ENCODE peak calls at places on chromosome 9, in seven cellular contexts. Q is upper lobe of left lung, K is HCT116, D is suprapubic skin, A is esophagus muscularis mucosa, W is HepG2, O is sigmoid colon. Z is an unnamed sample. For H3K27me3, the result is how much of the 10 kb centered on the place peaks cover.

GRCh38 chr9:36897476-36897875 is 136.6 kb downstream of the PAX5 start:
- DNase-seq in Q (no peak), K (no peak), D (peak), A (no peak), W (no peak), O (no peak), Z (no peak)

GRCh38 chr9:81964216-81965171 is 21.2 kb downstream of the SPATA31D3 start:
- DNase-seq in Q (no peak), K (no peak), D (no peak), A (no peak), W (no peak), O (no peak), Z (no peak)

GRCh38 chr9:99848447-99848846 is 26.8 kb downstream of the NR4A3 start:
- DNase-seq in Q (no peak), K (no peak), D (no peak), A (peak), W (no peak), O (no peak), Z (no peak)

GRCh38 chr9:107484117-107484723 is 5.3 kb downstream of the KLF4 start:
- DNase-seq in Q (no peak), K (peak), D (no peak), A (no peak), W (peak), O (no peak), Z (peak)

GRCh38 chr9:137716694-137717287 is 98.0 kb downstream of the EHMT1 start:
- DNase-seq in Q (no peak), K (no peak), D (no peak), A (no peak), W (no peak), O (no peak), Z (no peak)

GRCh38 chr9:127803507-127804352 is 1.0 kb downstream of the FPGS start:
- DNase-seq in Q (peak), K (no peak), D (no peak), A (no peak), W (no peak), O (peak), Z (no peak)

GRCh38 chr9:37329576-37329975 is 92.9 kb upstream of the GRHPR start:
- DNase-seq in Q (no peak), K (no peak), D (no peak), A (no peak), W (no peak), O (no peak), Z (no peak)

GRCh38 chr9:134155812-134156360 is 8.5 kb downstream of the RNU6ATAC start:
- DNase-seq in Q (no peak), K (no peak), D (no peak), A (no peak), W (no peak), O (no peak), Z (no peak)

GRCh38 chr9:93197670-93198069 is 13.7 kb downstream of the WNK2 start:
- DNase-seq in Q (no peak), K (no peak), D (no peak), A (no peak), W (no peak), O (no peak), Z (no peak)

GRCh38 chr9:77215874-77216273 is 38.5 kb downstream of the VPS13A start:
- DNase-seq in Q (no peak), K (no peak), D (no peak), A (no peak), W (peak), O (no peak), Z (no peak)

GRCh38 chr9:14731294-14731981 is 8.9 kb upstream of the CER1 start:
- DNase-seq in Q (no peak), K (no peak), D (no peak), A (no peak), W (no peak), O (no peak), Z (no peak)

GRCh38 chr9:110179734-110180133 is 28.2 kb downstream of the C9orf152 start:
- DNase-seq in Q (no peak), K (no peak), D (no peak), A (no peak), W (no peak), O (no peak), Z (no peak)

GRCh38 chr9:119689879-119690278 is 320.6 kb upstream of the BRINP1 start:
- DNase-seq in Q (no peak), K (no peak), D (no peak), A (no peak), W (no peak), O (no peak), Z (no peak)

GRCh38 chr9:104313396-104314110 is 190.5 kb upstream of the OR13F1 start:
- DNase-seq in Q (no peak), K (no peak), D (no peak), A (no peak), W (no peak), O (no peak), Z (no peak)

GRCh38 chr9:84857224-84857623 is 187.7 kb downstream of the NTRK2 start:
- DNase-seq in Q (no peak), K (no peak), D (no peak), A (no peak), W (no peak), O (no peak), Z (no peak)

GRCh38 chr9:79688363-79688762 is 116.6 kb downstream of the TLE4 start:
- DNase-seq in Q (no peak), K (no peak), D (no peak), A (no peak), W (no peak), O (no peak), Z (no peak)

GRCh38 chr9:89247431-89248370 is 63.3 kb upstream of the CKS2 start:
- DNase-seq in Q (no peak), K (no peak), D (no peak), A (peak), W (no peak), O (no peak), Z (no peak)

GRCh38 chr9:38091310-38092199 is 22.5 kb upstream of the SHB start:
- DNase-seq in Q (no peak), K (no peak), D (no peak), A (no peak), W (no peak), O (peak), Z (no peak)

GRCh38 chr9:109382182-109382581 is 61.3 kb upstream of the EPB41L4B start:
- DNase-seq in Q (no peak), K (no peak), D (no peak), A (no peak), W (no peak), O (no peak), Z (no peak)

GRCh38 chr9:121807918-121808278 is 156.5 kb downstream of the DAB2IP start:
- DNase-seq in Q (no peak), K (no peak), D (no peak), A (no peak), W (no peak), O (no peak), Z (no peak)

GRCh38 chr9:17018001-17018491 is 116.8 kb upstream of the CNTLN start:
- DNase-seq in Q (peak), K (no peak), D (peak), A (no peak), W (no peak), O (peak), Z (peak)

GRCh38 chr9:136052433-136052880 is 42.6 kb downstream of the NACC2 start:
- DNase-seq in Q (peak), K (no peak), D (no peak), A (no peak), W (peak), O (peak), Z (no peak)

GRCh38 chr9:121584421-121584820 is 67.0 kb upstream of the DAB2IP start:
- DNase-seq in Q (no peak), K (no peak), D (no peak), A (no peak), W (no peak), O (no peak), Z (no peak)

GRCh38 chr9:33234511-33235467 is 5.2 kb upstream of the SPINK4 start:
- DNase-seq in Q (no peak), K (no peak), D (peak), A (no peak), W (no peak), O (no peak), Z (no peak)

GRCh38 chr9:128098936-128099931 is 28.3 kb downstream of the PTGES2 start:
- DNase-seq in Q (no peak), K (no peak), D (no peak), A (no peak), W (no peak), O (no peak), Z (no peak)

GRCh38 chr9:89328064-89328463 is 9.8 kb downstream of the SECISBP2 start:
- DNase-seq in Q (no peak), K (no peak), D (no peak), A (no peak), W (no peak), O (no peak), Z (no peak)

GRCh38 chr9:84072621-84073180 is 92.1 kb downstream of the RMI1 start:
- DNase-seq in Q (no peak), K (no peak), D (no peak), A (no peak), W (no peak), O (no peak), Z (no peak)

GRCh38 chr9:82808478-82808877 is 254.5 kb downstream of the RASEF start:
- DNase-seq in Q (no peak), K (no peak), D (no peak), A (no peak), W (no peak), O (no peak), Z (no peak)

DNA sequence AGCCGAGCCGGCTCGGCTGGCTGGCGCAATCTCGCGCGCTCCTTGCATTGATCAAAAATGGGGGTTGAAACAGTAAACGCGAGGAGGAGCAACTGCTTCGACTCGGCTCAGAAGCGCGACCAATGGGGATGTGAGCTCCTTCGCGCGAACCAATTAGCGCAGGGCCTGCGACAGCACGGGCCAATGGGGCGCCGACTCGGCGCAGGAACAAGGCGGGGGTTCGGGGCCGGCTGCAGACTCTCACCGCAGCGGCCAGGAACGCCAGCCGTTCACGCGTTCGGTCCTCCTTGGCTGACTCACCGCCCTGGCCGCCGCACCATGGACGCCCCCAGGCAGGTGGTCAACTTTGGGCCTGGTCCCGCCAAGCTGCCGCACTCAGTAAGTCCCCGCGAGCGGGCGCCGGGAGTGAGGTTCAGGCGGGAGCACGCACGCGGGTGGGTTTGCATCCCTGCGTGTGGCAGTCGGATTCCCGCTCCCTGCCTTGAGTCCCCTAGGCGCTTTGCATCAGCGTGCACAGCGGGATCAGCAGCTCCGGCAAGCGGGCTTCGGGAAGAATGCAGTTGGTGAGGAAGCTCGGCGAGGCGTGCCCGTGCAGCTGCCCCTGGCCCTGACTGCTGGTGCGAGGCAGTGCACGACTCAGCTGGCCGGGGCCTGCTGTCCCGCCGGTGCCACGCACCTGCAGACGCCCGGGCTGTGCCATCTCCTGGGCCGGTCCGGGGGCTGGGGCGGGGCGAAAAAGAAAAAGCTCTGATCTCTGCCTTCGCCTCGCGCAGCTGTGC is at the start of gene PSAT1:
- DNase-seq in Q (peak), K (peak), D (peak), A (no peak), W (peak), O (peak), Z (peak)
- TF ChIP-seq POLR2A in Q (no peak), K (peak), D (no peak), A (no peak), W (peak), O (no peak), Z (peak)

DNA sequence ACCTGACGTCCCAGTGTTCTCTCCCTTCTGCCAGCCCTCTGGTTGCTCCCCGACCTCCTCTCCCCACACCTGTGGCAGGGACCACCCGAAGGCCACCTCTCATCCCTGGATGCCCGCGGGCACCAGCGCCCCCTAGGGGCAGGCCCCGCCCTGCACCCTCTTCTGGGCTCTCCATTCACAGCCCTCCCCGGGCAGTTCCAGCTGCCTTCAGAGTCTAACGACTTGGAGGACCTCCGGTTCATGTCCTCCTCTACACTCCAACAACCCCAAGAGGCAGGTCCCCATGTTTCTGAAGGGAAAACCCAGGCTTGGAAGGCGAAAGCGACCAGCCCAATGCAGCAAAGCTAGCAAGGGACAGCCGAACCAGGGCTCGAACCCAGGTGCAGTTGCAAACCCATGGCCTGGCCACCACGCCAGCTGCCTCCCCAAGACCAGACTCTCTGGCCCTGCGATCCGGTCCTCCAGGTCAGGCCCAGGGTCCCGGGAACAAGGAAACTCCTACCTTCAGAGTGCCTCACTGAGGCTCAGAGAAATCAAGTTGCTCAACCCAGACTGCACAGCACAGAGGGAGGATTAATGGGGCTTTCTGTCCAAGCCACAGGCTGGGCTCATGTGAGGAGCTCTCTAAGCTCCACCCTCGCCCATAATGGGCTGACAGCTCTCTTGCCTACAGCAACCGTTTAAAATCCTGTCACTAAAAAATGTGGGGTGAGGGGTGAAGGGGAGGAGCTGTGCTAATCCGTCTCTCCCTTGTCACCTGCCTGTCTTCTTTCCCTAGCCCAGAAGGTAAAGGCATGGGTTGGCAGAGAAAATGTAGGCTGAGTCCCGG is 89.0 kb downstream of the LMX1B start:
- DNase-seq in Q (peak), K (no peak), D (peak), A (no peak), W (no peak), O (peak), Z (no peak)
- H3K27me3 ChIP-seq in Q (under half), K (under half), D (half or more), A (under half), W (half or more), O (under half), Z (under half)

GRCh38 chr9:114423181-114423580 is 35.4 kb upstream of the AKNA start:
- DNase-seq in Q (peak), K (no peak), D (no peak), A (no peak), W (no peak), O (peak), Z (no peak)
- TF ChIP-seq POLR2AphosphoS5 in Q (no peak), K (no peak), D (no peak), A (no peak), W (no peak), O (no peak), Z (no peak)

GRCh38 chr9:97632406-97632991 is 669 bp downstream of the TSTD2 start:
- DNase-seq in Q (no peak), K (no peak), D (peak), A (no peak), W (no peak), O (peak), Z (peak)
- TF ChIP-seq POLR2A in Q (no peak), K (no peak), D (no peak), A (no peak), W (no peak), O (no peak), Z (no peak)

DNA sequence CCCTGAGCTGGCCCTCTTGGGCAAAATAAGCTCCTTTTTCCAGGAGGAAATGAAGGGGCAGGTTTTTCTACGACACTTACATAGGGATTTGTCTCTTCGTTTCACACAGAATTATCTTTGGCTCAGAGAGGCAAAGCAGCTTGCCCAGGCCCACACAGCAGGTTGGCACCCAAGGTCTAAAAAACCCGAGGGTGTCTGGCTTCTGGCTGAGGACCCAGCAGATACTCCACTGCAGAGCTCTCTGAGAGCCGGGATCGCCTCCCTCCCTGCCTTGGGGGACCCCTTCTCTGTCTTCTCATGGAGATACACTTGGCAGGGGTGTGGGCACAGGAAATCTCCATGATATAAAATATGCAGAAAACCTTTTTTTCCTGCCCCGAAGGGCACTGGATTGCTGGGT is 29.0 kb upstream of the LHX2 start:
- DNase-seq in Q (no peak), K (no peak), D (no peak), A (no peak), W (no peak), O (no peak), Z (no peak)
- H3K27me3 ChIP-seq in Q (under half), K (under half), D (under half), A (under half), W (half or more), O (under half), Z (under half)